ENCODE peak calls at places on chromosomes 5 and 9, in five cellular contexts. One of them, this sample, is unnamed.
A peak's percentile ranks its signal among the peaks of the same experiment; 100 is the strongest.

GRCh38 chr5:76701298-76701697 is 14.6 kb upstream of the F2R start:
- DNase-seq in SK-N-SH: no peak
- DNase-seq in GM12878: no peak
- DNase-seq in HepG2: peak; percentile 28
- DNase-seq in K562: no peak
- DNase-seq in this sample: peak; percentile 92

GRCh38 chr5:140256726-140257125 is 46.2 kb downstream of the PFDN1 start:
- DNase-seq in GM12878: no peak
- DNase-seq in SK-N-SH: no peak
- DNase-seq in HepG2: no peak
- DNase-seq in K562: no peak
- DNase-seq in this sample: no peak

GRCh38 chr5:170896779-170897178 is 35.0 kb downstream of the RANBP17 start:
- DNase-seq in K562: no peak
- DNase-seq in HepG2: no peak
- DNase-seq in SK-N-SH: peak; percentile 5
- DNase-seq in GM12878: no peak
- DNase-seq in this sample: peak; percentile 18

GRCh38 chr5:66828551-66829421 is 232.6 kb downstream of the MAST4 start:
- DNase-seq in HepG2: peak; percentile 7
- DNase-seq in K562: no peak
- DNase-seq in GM12878: no peak
- DNase-seq in SK-N-SH: peak; percentile 39
- DNase-seq in this sample: peak; percentile 71

GRCh38 chr5:159181152-159181551 is 28.2 kb downstream of the RNF145 start:
- DNase-seq in SK-N-SH: no peak
- DNase-seq in GM12878: peak; percentile 51
- DNase-seq in HepG2: no peak
- DNase-seq in K562: no peak
- DNase-seq in this sample: peak; percentile 46

GRCh38 chr5:98734646-98735045 is 38.8 kb upstream of the RGMB start:
- DNase-seq in GM12878: no peak
- DNase-seq in SK-N-SH: no peak
- DNase-seq in K562: no peak
- DNase-seq in HepG2: no peak
- DNase-seq in this sample: no peak

GRCh38 chr5:150298701-150299451 is 3.8 kb downstream of the ARSI start:
- DNase-seq in GM12878: no peak
- DNase-seq in SK-N-SH: no peak
- DNase-seq in HepG2: no peak
- DNase-seq in K562: no peak
- DNase-seq in this sample: peak; percentile 99

GRCh38 chr5:31232273-31232888 is 38.9 kb downstream of the CDH6 start:
- DNase-seq in SK-N-SH: peak; percentile 36
- DNase-seq in K562: peak; percentile 39
- DNase-seq in HepG2: peak; percentile 48
- DNase-seq in GM12878: no peak
- DNase-seq in this sample: peak; percentile 74

GRCh38 chr9:708556-709432 is 132.7 kb upstream of the DMRT1 start:
- DNase-seq in GM12878: no peak
- DNase-seq in SK-N-SH: no peak
- DNase-seq in HepG2: peak; percentile 93
- DNase-seq in K562: no peak
- DNase-seq in this sample: no peak

GRCh38 chr5:164119806-164120440 is 614.5 kb downstream of the MAT2B start:
- DNase-seq in GM12878: no peak
- DNase-seq in HepG2: peak; percentile 30
- DNase-seq in SK-N-SH: no peak
- DNase-seq in K562: no peak
- DNase-seq in this sample: peak; percentile 56

GRCh38 chr5:66655395-66656324 is 59.5 kb downstream of the MAST4 start:
- DNase-seq in K562: no peak
- DNase-seq in GM12878: no peak
- DNase-seq in HepG2: no peak
- DNase-seq in SK-N-SH: no peak
- DNase-seq in this sample: no peak

GRCh38 chr5:143279698-143280097 is 123.8 kb downstream of the NR3C1 start:
- DNase-seq in GM12878: no peak
- DNase-seq in SK-N-SH: no peak
- DNase-seq in HepG2: peak; percentile 88
- DNase-seq in K562: no peak
- DNase-seq in this sample: peak; percentile 53

GRCh38 chr9:74865177-74865576 is 22.5 kb downstream of the TRPM6 start:
- DNase-seq in HepG2: no peak
- DNase-seq in SK-N-SH: no peak
- DNase-seq in GM12878: peak; percentile 46
- DNase-seq in K562: no peak
- DNase-seq in this sample: no peak

GRCh38 chr9:99753436-99753835 is 68.2 kb upstream of the NR4A3 start:
- DNase-seq in GM12878: no peak
- DNase-seq in SK-N-SH: no peak
- DNase-seq in K562: no peak
- DNase-seq in HepG2: no peak
- DNase-seq in this sample: no peak

GRCh38 chr9:93898502-93899426 is 56.4 kb downstream of the BARX1 start:
- DNase-seq in HepG2: no peak
- DNase-seq in SK-N-SH: peak; percentile 4
- DNase-seq in K562: no peak
- DNase-seq in GM12878: no peak
- DNase-seq in this sample: no peak

GRCh38 chr5:2168601-2169416 is 286.1 kb upstream of the IRX4 start:
- DNase-seq in GM12878: no peak
- DNase-seq in K562: no peak
- DNase-seq in HepG2: no peak
- DNase-seq in SK-N-SH: no peak
- DNase-seq in this sample: no peak

GRCh38 chr5:380701-381309 is 59.3 kb downstream of the AHRR start:
- DNase-seq in HepG2: no peak
- DNase-seq in GM12878: no peak
- DNase-seq in SK-N-SH: no peak
- DNase-seq in K562: no peak
- DNase-seq in this sample: no peak

GRCh38 chr5:150484964-150485769 is 22.8 kb upstream of the NDST1 start:
- DNase-seq in HepG2: peak; percentile 39
- DNase-seq in SK-N-SH: no peak
- DNase-seq in K562: no peak
- DNase-seq in GM12878: no peak
- DNase-seq in this sample: no peak

GRCh38 chr5:138543730-138544104 is 681 bp upstream of the ETF1 start:
- DNase-seq in HepG2: no peak
- DNase-seq in SK-N-SH: peak; percentile 63
- DNase-seq in GM12878: no peak
- DNase-seq in K562: no peak
- DNase-seq in this sample: no peak

GRCh38 chr9:130240410-130241197 is 25.0 kb upstream of the HMCN2 start:
- DNase-seq in K562: peak; percentile 75
- DNase-seq in GM12878: peak; percentile 54
- DNase-seq in SK-N-SH: peak; percentile 84
- DNase-seq in HepG2: peak; percentile 72
- DNase-seq in this sample: peak; percentile 71

GRCh38 chr5:63262191-63262981 is 683.8 kb downstream of the LRRC70 start:
- DNase-seq in K562: no peak
- DNase-seq in GM12878: no peak
- DNase-seq in SK-N-SH: no peak
- DNase-seq in HepG2: no peak
- DNase-seq in this sample: peak; percentile 44

GRCh38 chr5:131983244-131983771 is 28.1 kb downstream of the ACSL6 start:
- DNase-seq in HepG2: no peak
- DNase-seq in GM12878: no peak
- DNase-seq in SK-N-SH: peak; percentile 28
- DNase-seq in K562: no peak
- DNase-seq in this sample: no peak

DNA sequence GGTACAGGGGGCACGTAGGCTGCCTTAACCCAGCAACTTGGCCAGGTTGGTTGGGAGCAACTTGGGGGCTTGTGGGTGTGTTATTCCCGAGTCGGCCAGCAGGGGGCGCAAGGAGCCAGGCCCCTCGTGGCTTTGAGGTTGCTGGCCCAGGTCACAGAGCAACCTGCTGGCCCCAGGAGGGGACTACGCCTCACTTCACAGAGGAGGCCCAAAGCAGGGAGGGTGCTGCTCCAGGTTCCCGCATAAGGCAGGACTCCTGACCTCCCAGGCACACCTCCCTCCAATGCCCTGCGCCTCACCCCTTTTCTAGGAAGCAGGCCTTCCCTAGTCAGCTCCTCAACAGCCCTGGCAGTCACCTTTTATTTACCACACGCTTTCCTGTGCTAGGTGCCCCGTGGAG is 18.1 kb downstream of the KYAT1 start:
- DNase-seq in SK-N-SH: peak; percentile 87
- DNase-seq in HepG2: peak; percentile 72
- DNase-seq in K562: peak; percentile 93
- DNase-seq in GM12878: peak; percentile 13
- DNase-seq in this sample: peak; percentile 36
- TF ChIP-seq MXI1 in SK-N-SH: no peak
- TF ChIP-seq MXI1 in HepG2: no peak
- TF ChIP-seq MXI1 in K562: no peak
- TF ChIP-seq MXI1 in GM12878: no peak
- TF ChIP-seq MXI1 in this sample: no peak

DNA sequence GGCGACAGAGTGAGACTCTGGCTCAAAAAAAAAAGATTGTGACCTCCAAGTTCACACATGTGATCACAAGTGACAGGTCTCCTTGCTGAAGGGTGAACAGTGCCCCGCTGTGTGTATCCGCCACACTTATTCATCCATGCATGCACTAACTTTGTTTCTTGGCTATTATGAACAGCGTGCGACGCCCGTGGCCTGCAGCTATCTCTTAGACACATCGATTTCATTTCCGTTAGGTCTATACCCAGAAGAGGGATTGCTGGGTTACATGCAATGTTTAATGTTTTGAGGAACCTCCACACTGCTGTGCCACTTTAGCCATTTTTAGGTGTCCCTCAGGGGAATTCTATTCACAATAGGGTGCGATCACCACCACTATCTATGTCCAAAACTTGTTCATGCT is 12.1 kb upstream of the EGFL7 start:
- DNase-seq in HepG2: no peak
- DNase-seq in GM12878: peak; percentile 55
- DNase-seq in K562: no peak
- DNase-seq in SK-N-SH: no peak
- DNase-seq in this sample: no peak
- TF ChIP-seq MXI1 in HepG2: no peak
- TF ChIP-seq MXI1 in GM12878: no peak
- TF ChIP-seq MXI1 in K562: no peak
- TF ChIP-seq MXI1 in SK-N-SH: no peak
- TF ChIP-seq MXI1 in this sample: no peak

DNA sequence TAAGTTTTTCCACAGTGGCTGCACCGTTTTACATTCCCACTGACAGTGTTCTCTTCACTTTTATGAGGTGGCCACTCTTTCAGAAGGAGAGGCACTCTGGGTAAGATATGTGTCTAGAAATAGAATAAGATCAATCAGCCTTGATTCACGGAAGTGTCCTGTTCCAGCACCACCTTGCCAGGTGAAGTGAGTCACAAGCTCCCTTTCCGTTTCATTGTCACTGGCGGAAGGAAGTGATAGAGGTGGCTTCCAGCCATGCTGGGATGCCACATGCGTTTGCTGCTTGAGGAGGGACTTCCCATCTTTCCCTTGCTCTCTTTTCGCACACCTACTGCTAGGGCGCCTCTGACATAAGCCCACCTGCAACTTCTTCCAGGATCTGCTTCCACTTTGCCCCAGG is 217.1 kb downstream of the PIK3R1 start:
- DNase-seq in HepG2: no peak
- DNase-seq in K562: no peak
- DNase-seq in SK-N-SH: no peak
- DNase-seq in GM12878: no peak
- DNase-seq in this sample: no peak
- TF ChIP-seq MXI1 in HepG2: no peak
- TF ChIP-seq MXI1 in K562: no peak
- TF ChIP-seq MXI1 in SK-N-SH: no peak
- TF ChIP-seq MXI1 in GM12878: no peak
- TF ChIP-seq MXI1 in this sample: no peak

GRCh38 chr5:115069087-115069968 is 100.4 kb downstream of the TRIM36 start:
- DNase-seq in HepG2: peak; percentile 64
- DNase-seq in GM12878: peak; percentile 12
- DNase-seq in SK-N-SH: peak; percentile 7
- DNase-seq in K562: no peak
- DNase-seq in this sample: peak; percentile 58
- TF ChIP-seq MXI1 in HepG2: no peak
- TF ChIP-seq MXI1 in GM12878: no peak
- TF ChIP-seq MXI1 in SK-N-SH: no peak
- TF ChIP-seq MXI1 in K562: no peak
- TF ChIP-seq MXI1 in this sample: no peak

DNA sequence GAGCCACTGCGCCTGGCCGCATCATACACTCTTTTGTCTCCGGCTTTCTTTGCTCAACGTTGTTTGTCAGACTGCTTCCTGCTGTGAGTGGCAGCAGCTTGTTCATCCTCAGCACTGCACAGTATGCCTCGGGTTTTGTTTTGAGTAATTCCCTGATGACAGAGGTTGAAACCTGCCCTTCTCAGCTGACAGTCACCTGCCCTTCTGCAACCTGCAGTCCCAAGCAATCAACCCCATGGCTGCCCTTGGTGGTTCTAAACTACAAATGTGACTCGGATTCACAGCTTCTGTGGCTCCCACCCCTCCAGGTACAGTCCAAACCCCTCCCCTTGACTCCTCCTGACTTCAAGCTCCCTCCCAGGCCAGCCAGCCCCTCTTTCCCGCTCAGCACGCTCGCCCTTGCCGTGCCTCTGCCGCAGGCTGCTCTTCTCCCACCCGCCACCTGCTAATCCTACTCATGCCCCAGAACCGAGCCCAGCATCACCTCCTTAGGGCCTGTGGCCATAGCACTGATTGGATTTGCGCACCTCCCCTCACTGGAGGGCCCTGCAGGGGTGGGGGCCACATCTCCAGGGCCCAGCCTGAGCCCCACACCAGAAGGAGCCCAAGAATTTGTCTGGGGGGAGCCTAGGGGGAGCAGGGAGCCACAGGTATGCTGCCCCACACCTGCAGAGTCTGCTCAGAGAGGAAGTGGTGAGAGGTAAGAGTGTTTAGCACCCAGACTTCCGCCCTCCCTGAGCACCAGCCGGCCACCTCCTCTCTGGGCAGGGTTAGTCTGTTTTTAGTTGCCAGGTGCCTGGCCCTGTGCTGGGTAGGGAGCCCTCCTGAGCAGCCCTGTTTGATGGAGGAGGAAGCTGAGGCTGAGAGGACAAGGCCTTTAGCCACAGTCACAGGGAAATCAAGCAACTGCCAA is 10.1 kb downstream of the EEIG1 start:
- DNase-seq in HepG2: no peak
- DNase-seq in SK-N-SH: peak; percentile 10
- DNase-seq in K562: no peak
- DNase-seq in GM12878: peak; percentile 95
- DNase-seq in this sample: no peak
- TF ChIP-seq MXI1 in HepG2: no peak
- TF ChIP-seq MXI1 in SK-N-SH: no peak
- TF ChIP-seq MXI1 in K562: no peak
- TF ChIP-seq MXI1 in GM12878: peak; percentile 72
- TF ChIP-seq MXI1 in this sample: no peak

GRCh38 chr9:88425538-88425950 is 37.3 kb downstream of the SPIN1 start:
- DNase-seq in HepG2: no peak
- DNase-seq in GM12878: no peak
- DNase-seq in SK-N-SH: no peak
- DNase-seq in K562: no peak
- DNase-seq in this sample: peak; percentile 34
- TF ChIP-seq MXI1 in HepG2: no peak
- TF ChIP-seq MXI1 in GM12878: no peak
- TF ChIP-seq MXI1 in SK-N-SH: no peak
- TF ChIP-seq MXI1 in K562: no peak
- TF ChIP-seq MXI1 in this sample: no peak

This sample was measured in IMR-90.